ENCODE peak calls at places on chromosomes 5 and 9, in nine cellular contexts. B is heart right ventricle, X is esophagus muscularis mucosa, A is GM23248, W is tibial artery, S is cardiac muscle cell, C is mesendoderm, T is GM12878, R is MM.1S. G is an unnamed sample.
A peak's percentile ranks its signal among the peaks of the same experiment; 100 is the strongest.

GRCh38 chr5:154205441-154206117 is 15.0 kb downstream of the GALNT10 start:
- DNase-seq in S (peak; percentile 55), C (no peak), A (peak; percentile 22), R (no peak), X (no peak), B (no peak), W (no peak), T (no peak), G (no peak)

GRCh38 chr9:105681724-105682123 is 12.6 kb upstream of the TMEM38B start:
- DNase-seq in S (peak; percentile 47), W (no peak), A (peak; percentile 86), B (no peak), X (no peak), T (no peak), R (no peak), C (peak; percentile 59), G (no peak)

GRCh38 chr5:10268100-10268499 is 18.0 kb downstream of the CCT5 start:
- DNase-seq in B (no peak), S (no peak), T (no peak), A (no peak), X (no peak), C (no peak), R (no peak), W (no peak), G (no peak)

GRCh38 chr5:180179399-180180197 is 29.4 kb downstream of the RASGEF1C start:
- DNase-seq in C (no peak), B (no peak), W (no peak), S (no peak), R (no peak), X (peak; percentile 79), A (no peak), T (no peak), G (no peak)

GRCh38 chr5:125695994-125696679 is 727.1 kb upstream of the GRAMD2B start:
- DNase-seq in R (no peak), X (no peak), B (no peak), C (no peak), W (no peak), A (peak; percentile 7), T (no peak), S (peak; percentile 53), G (no peak)

GRCh38 chr9:32251539-32251938 is 132.9 kb upstream of the ACO1 start:
- DNase-seq in X (no peak), C (peak; percentile 75), S (peak; percentile 74), W (no peak), A (peak; percentile 62), R (peak; percentile 81), T (peak; percentile 13), B (no peak), G (no peak)

GRCh38 chr5:89613222-89613956 is 730.4 kb upstream of the MEF2C start:
- DNase-seq in A (peak; percentile 2), W (no peak), X (no peak), R (peak; percentile 83), S (no peak), B (no peak), T (peak; percentile 31), C (no peak), G (no peak)

GRCh38 chr9:94212531-94212930 is 46.6 kb upstream of the ZNF169 start:
- DNase-seq in W (no peak), B (no peak), T (no peak), X (no peak), R (no peak), C (peak; percentile 28), S (no peak), A (no peak), G (no peak)

GRCh38 chr9:136268318-136268717 is 22.7 kb upstream of the QSOX2 start:
- DNase-seq in T (no peak), R (no peak), S (peak; percentile 20), C (peak; percentile 74), X (no peak), B (no peak), W (no peak), A (no peak), G (no peak)

GRCh38 chr9:133449760-133450159 is 10.0 kb upstream of the CACFD1 start:
- DNase-seq in T (no peak), S (no peak), X (no peak), B (no peak), R (no peak), W (no peak), A (peak; percentile 22), C (no peak), G (no peak)

GRCh38 chr5:155839251-155840037 is 487.5 kb upstream of the SGCD start:
- DNase-seq in S (no peak), B (no peak), C (peak; percentile 70), X (no peak), A (no peak), W (no peak), T (no peak), R (no peak), G (no peak)

GRCh38 chr5:157269165-157269671 is 3.3 kb downstream of the CYFIP2 start:
- DNase-seq in C (peak; percentile 84), X (no peak), W (no peak), R (no peak), A (no peak), T (no peak), B (no peak), S (no peak), G (no peak)

GRCh38 chr5:157265714-157266285 is at the start of gene CYFIP2:
- DNase-seq in S (peak; percentile 19), T (no peak), C (peak; percentile 74), A (peak; percentile 70), W (peak; percentile 30), R (peak; percentile 86), X (peak; percentile 91), B (peak; percentile 70), G (peak; percentile 80)

GRCh38 chr5:157267766-157268480 is 2.0 kb downstream of the CYFIP2 start:
- DNase-seq in C (no peak), T (no peak), X (no peak), B (no peak), W (no peak), A (no peak), R (no peak), S (no peak), G (no peak)

GRCh38 chr5:157267025-157267424 is 1.1 kb downstream of the CYFIP2 start:
- DNase-seq in W (no peak), R (no peak), A (no peak), C (no peak), T (no peak), X (no peak), S (no peak), B (no peak), G (no peak)

GRCh38 chr5:157266286-157267007 is 524 bp downstream of the CYFIP2 start:
- DNase-seq in B (peak; percentile 31), X (peak; percentile 39), C (peak; percentile 49), R (peak; percentile 81), W (no peak), A (peak; percentile 8), S (no peak), T (no peak), G (no peak)
- H3K4me1 ChIP-seq in B (peaks cover 36% of the 10 kb centered on the region), X (peaks cover 16% of the 10 kb centered on the region), C (peaks cover 4% of the 10 kb centered on the region), R (peaks cover 53% of the 10 kb centered on the region), W (no peaks in the 10 kb centered on the region), A (no peaks in the 10 kb centered on the region), S (peaks cover 48% of the 10 kb centered on the region), T (peaks cover 44% of the 10 kb centered on the region), G (peaks cover 16% of the 10 kb centered on the region)

GRCh38 chr9:98569491-98569890 is 139.2 kb downstream of the GABBR2 start:
- DNase-seq in S (no peak), B (no peak), T (no peak), A (no peak), X (peak; percentile 45), C (no peak), R (no peak), W (no peak), G (no peak)
- H3K4me3 ChIP-seq in S (no peak overlapping the region), B (no peak overlapping the region), T (no peak overlapping the region), A (no peak overlapping the region), X (no peak overlapping the region), C (no peak overlapping the region), R (no peak overlapping the region), W (no peak overlapping the region), G (no peak overlapping the region)

GRCh38 chr5:13252701-13253100 is 691.8 kb downstream of the DNAH5 start:
- DNase-seq in B (no peak), S (no peak), W (no peak), X (no peak), R (no peak), T (no peak), A (no peak), C (no peak), G (no peak)

GRCh38 chr5:13248236-13248635 is 696.3 kb downstream of the DNAH5 start:
- DNase-seq in B (no peak), T (no peak), A (peak; percentile 2), X (no peak), C (no peak), R (no peak), S (no peak), W (no peak), G (no peak)

GRCh38 chr5:13251623-13252367 is 692.7 kb downstream of the DNAH5 start:
- DNase-seq in S (peak; percentile 8), R (no peak), T (no peak), X (no peak), B (peak; percentile 6), W (peak; percentile 42), A (peak; percentile 0), C (peak; percentile 16), G (no peak)

GRCh38 chr5:13250450-13251291 is 693.8 kb downstream of the DNAH5 start:
- DNase-seq in A (peak; percentile 59), B (no peak), W (no peak), X (no peak), S (no peak), R (peak; percentile 46), C (peak; percentile 52), T (no peak), G (no peak)

DNA sequence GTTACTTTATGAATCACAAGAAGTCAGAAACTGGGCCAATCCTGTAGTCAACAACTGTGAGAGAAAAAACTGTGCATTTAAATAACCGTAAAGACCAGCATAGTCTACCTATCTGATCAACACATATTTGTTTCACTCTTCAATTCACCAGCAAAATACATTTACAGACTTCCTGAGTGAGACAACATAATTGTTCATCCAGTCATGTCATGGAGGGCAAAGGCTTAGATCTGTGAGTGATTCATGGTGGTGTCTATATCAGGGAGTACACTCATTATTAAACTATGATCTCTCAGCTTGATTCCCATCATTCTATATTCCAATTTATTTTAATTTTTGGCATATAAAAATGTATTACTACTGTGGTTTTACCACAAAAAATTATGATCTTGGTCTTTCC is 694.6 kb downstream of the DNAH5 start:
- DNase-seq in T (no peak), A (peak; percentile 2), W (no peak), X (no peak), B (no peak), S (no peak), R (no peak), C (no peak), G (no peak)
- H3K27ac ChIP-seq in T (no peak overlapping the region), A (no peak overlapping the region), W (no peak overlapping the region), X (no peak overlapping the region), B (no peak overlapping the region), S (no peak overlapping the region), R (no peak overlapping the region), C (no peak overlapping the region), G (no peak overlapping the region)

GRCh38 chr5:2584579-2584978 is 166.9 kb downstream of the IRX2 start:
- DNase-seq in A (no peak), S (no peak), X (peak; percentile 62), C (no peak), W (no peak), R (no peak), B (no peak), T (no peak), G (no peak)
- H3K4me1 ChIP-seq in A (no peaks in the 10 kb centered on the region), S (no peaks in the 10 kb centered on the region), X (no peaks in the 10 kb centered on the region), C (no peaks in the 10 kb centered on the region), W (no peaks in the 10 kb centered on the region), R (no peaks in the 10 kb centered on the region), B (no peaks in the 10 kb centered on the region), T (no peaks in the 10 kb centered on the region), G (no peaks in the 10 kb centered on the region)

G was measured in psoas muscle.